ENCODE peak calls at places on chromosomes 5 and 9, in seven cellular contexts. U, O, Z, P, I, Q and Y are unnamed samples.

GRCh38 chr5:142166754-142167153 is 58.2 kb downstream of the NDFIP1 start:
- DNase-seq in Q (no peak), P (no peak), U (no peak), I (no peak), O (no peak), Z (no peak), Y (no peak)

GRCh38 chr5:161165998-161166660 is 314.1 kb upstream of the ATP10B start:
- DNase-seq in O (no peak), P (no peak), Z (no peak), I (no peak), U (no peak), Q (no peak), Y (no peak)

GRCh38 chr5:81819556-81820314 is 68.8 kb upstream of the SSBP2 start:
- DNase-seq in Q (no peak), P (no peak), Z (no peak), O (no peak), I (no peak), U (peak; percentile 61), Y (no peak)

GRCh38 chr5:170216262-170216864 is 16.4 kb upstream of the C5orf58 start:
- DNase-seq in U (peak; percentile 36), I (no peak), Z (no peak), Q (no peak), P (no peak), O (no peak), Y (no peak)

GRCh38 chr5:11588803-11589202 is 315.4 kb downstream of the CTNND2 start:
- DNase-seq in I (no peak), O (no peak), Q (no peak), P (no peak), Z (no peak), U (no peak), Y (no peak)

GRCh38 chr5:149392718-149393117 is 13.6 kb upstream of the IL17B start:
- DNase-seq in Q (no peak), Z (no peak), U (peak; percentile 87), I (no peak), P (no peak), O (no peak), Y (no peak)

GRCh38 chr5:96440185-96440538 is 7.1 kb upstream of the PCSK1 start:
- DNase-seq in Z (no peak), P (no peak), U (no peak), O (no peak), Q (no peak), I (no peak), Y (no peak)

GRCh38 chr9:124849801-124850200 is 3.5 kb upstream of the WDR38 start:
- DNase-seq in U (peak; percentile 82), I (no peak), Z (no peak), Q (no peak), O (peak; percentile 75), P (no peak), Y (no peak)

GRCh38 chr5:91311697-91312501 is 71.2 kb downstream of the ARRDC3 start:
- DNase-seq in I (peak; percentile 49), O (peak; percentile 78), U (peak; percentile 99), Z (peak; percentile 83), Q (peak; percentile 50), P (peak; percentile 89), Y (no peak)

GRCh38 chr5:108148715-108149139 is 233.2 kb downstream of the FBXL17 start:
- DNase-seq in Q (no peak), I (no peak), U (peak; percentile 35), Z (no peak), P (no peak), O (no peak), Y (no peak)

GRCh38 chr5:73748510-73749410 is 122.8 kb downstream of the ARHGEF28 start:
- DNase-seq in O (peak; percentile 56), U (peak; percentile 53), P (no peak), Q (no peak), I (peak; percentile 51), Z (no peak), Y (no peak)

GRCh38 chr5:172178301-172179031 is 9.6 kb downstream of the STK10 start:
- DNase-seq in Z (peak; percentile 65), Q (peak; percentile 86), P (no peak), U (no peak), I (no peak), O (no peak), Y (no peak)

GRCh38 chr5:176542596-176543427 is 5.6 kb upstream of the RNF44 start:
- DNase-seq in P (no peak), U (peak; percentile 23), I (no peak), Z (no peak), O (no peak), Q (no peak), Y (no peak)

GRCh38 chr5:10762776-10763500 is 1.9 kb upstream of the DAP start:
- DNase-seq in I (no peak), P (no peak), Z (no peak), O (no peak), Q (no peak), U (peak; percentile 62), Y (peak; percentile 41)

GRCh38 chr5:139146809-139147742 is 51.1 kb downstream of the SIL1 start:
- DNase-seq in O (no peak), U (no peak), I (no peak), Q (no peak), P (no peak), Z (no peak), Y (no peak)

GRCh38 chr5:4905674-4906528 is 234.2 kb upstream of the ADAMTS16 start:
- DNase-seq in O (peak; percentile 59), U (no peak), Q (no peak), Z (no peak), I (peak; percentile 51), P (no peak), Y (no peak)

GRCh38 chr9:4666042-4666699 is at the start of gene SPATA6L:
- DNase-seq in P (peak; percentile 79), Q (peak; percentile 75), O (no peak), Z (peak; percentile 67), U (peak; percentile 45), I (peak; percentile 71), Y (peak; percentile 86)

GRCh38 chr9:104903609-104904008 is 24.3 kb downstream of the ABCA1 start:
- DNase-seq in P (no peak), O (no peak), Q (no peak), Z (no peak), U (peak; percentile 76), I (no peak), Y (no peak)

GRCh38 chr5:141821430-141821925 is 56.7 kb downstream of the PCDH1 start:
- DNase-seq in U (peak; percentile 94), P (no peak), I (no peak), Q (no peak), O (no peak), Z (no peak), Y (no peak)

GRCh38 chr9:34240021-34240420 is 61.2 kb downstream of the UBAP1 start:
- DNase-seq in P (no peak), O (no peak), U (no peak), I (no peak), Q (no peak), Z (no peak), Y (no peak)

GRCh38 chr5:177431317-177432142 is 5.1 kb downstream of the GRK6 start:
- DNase-seq in I (peak; percentile 36), U (no peak), P (no peak), Q (peak; percentile 55), Z (peak; percentile 84), O (no peak), Y (peak; percentile 60)

GRCh38 chr5:150595466-150596031 is 44.9 kb upstream of the SYNPO start:
- DNase-seq in Q (no peak), O (no peak), U (no peak), Z (no peak), I (peak; percentile 43), P (no peak), Y (no peak)

GRCh38 chr9:107467416-107467815 is 22.2 kb downstream of the KLF4 start:
- DNase-seq in P (no peak), O (no peak), Q (no peak), I (no peak), U (no peak), Z (no peak), Y (no peak)

DNA sequence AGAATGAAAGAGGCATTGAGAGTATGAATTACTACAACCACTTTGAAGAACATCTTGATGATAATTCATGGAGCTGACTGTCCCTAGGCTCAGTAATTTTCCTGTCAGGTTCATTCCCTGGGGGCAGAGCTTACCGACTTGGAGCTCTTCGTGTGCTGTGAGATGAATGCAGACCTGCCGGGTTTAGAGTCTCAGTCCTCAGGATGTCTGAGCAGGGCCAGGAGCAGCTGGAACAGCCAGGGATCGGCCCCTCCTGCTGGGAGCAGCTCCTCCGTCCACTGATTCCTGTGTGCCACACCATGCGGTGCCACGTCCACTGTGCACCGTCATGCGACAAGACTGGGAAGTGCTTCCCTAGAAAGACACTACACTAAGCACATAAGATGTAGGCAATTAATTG is 62.2 kb upstream of the SPIN1 start:
- DNase-seq in U (no peak), Q (no peak), I (no peak), P (no peak), O (no peak), Z (no peak), Y (no peak)
- H3K4me1 ChIP-seq in U (no peaks in the 10 kb centered on the region), Q (no peaks in the 10 kb centered on the region), I (no peaks in the 10 kb centered on the region), P (no peaks in the 10 kb centered on the region), O (no peaks in the 10 kb centered on the region), Z (peaks cover 30% of the 10 kb centered on the region), Y (no peaks in the 10 kb centered on the region)

GRCh38 chr9:133237271-133237731 is 28.3 kb upstream of the OBP2B start:
- DNase-seq in Q (peak; percentile 8), Z (no peak), P (no peak), I (no peak), O (peak; percentile 44), U (no peak), Y (no peak)

GRCh38 chr9:133236291-133237071 is 27.4 kb upstream of the OBP2B start:
- DNase-seq in U (no peak), I (no peak), P (no peak), O (no peak), Z (no peak), Q (no peak), Y (no peak)

GRCh38 chr9:133235549-133236222 is 26.6 kb upstream of the OBP2B start:
- DNase-seq in P (no peak), I (no peak), Q (no peak), Z (no peak), U (no peak), O (no peak), Y (no peak)

GRCh38 chr9:133233681-133234432 is 24.8 kb upstream of the OBP2B start:
- DNase-seq in Q (no peak), Z (no peak), P (no peak), I (no peak), O (no peak), U (no peak), Y (no peak)

GRCh38 chr9:133234577-133235322 is 25.7 kb upstream of the OBP2B start:
- DNase-seq in O (no peak), U (no peak), I (no peak), P (no peak), Z (no peak), Q (no peak), Y (no peak)
- H3K27me3 ChIP-seq in O (peaks cover 15% of the 10 kb centered on the region), U (peaks cover 11% of the 10 kb centered on the region), I (no peaks in the 10 kb centered on the region), P (no peaks in the 10 kb centered on the region), Z (no peaks in the 10 kb centered on the region), Q (no peaks in the 10 kb centered on the region), Y (no peaks in the 10 kb centered on the region)

GRCh38 chr5:28012538-28012937 is 974.2 kb upstream of the CDH9 start:
- DNase-seq in O (no peak), P (no peak), Z (no peak), U (no peak), I (no peak), Q (no peak), Y (no peak)
- H3K9me3 ChIP-seq in O (no peaks in the 10 kb centered on the region), P (peaks cover 18% of the 10 kb centered on the region), Z (no peaks in the 10 kb centered on the region), U (peaks cover 17% of the 10 kb centered on the region), I (peaks cover 76% of the 10 kb centered on the region), Q (peaks cover 37% of the 10 kb centered on the region), Y (no peaks in the 10 kb centered on the region)

DNA sequence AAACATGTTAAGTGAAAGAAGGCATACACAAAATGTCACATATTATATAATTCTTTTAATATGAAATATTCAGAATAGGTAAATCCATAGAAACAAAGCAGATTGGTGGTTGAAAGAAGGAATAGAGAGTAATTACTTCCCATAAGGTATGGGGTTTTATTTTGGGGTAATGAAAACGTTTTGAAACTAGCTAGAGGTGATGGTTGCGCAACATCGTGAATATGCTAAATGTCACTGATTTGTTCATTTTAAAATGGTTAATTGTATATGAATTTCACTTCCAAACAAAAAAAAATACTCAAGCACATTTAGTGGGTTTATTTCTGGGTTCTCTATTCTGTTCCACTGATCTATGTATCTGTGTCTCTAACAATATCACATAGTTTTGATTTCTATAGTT is 12.0 kb upstream of the FSTL4 start:
- DNase-seq in I (no peak), Q (no peak), Z (no peak), U (no peak), O (no peak), P (no peak), Y (no peak)
- H3K4me1 ChIP-seq in I (no peaks in the 10 kb centered on the region), Q (no peaks in the 10 kb centered on the region), Z (no peaks in the 10 kb centered on the region), U (no peaks in the 10 kb centered on the region), O (no peaks in the 10 kb centered on the region), P (no peaks in the 10 kb centered on the region), Y (no peaks in the 10 kb centered on the region)